ENCODE peak calls at places on chromosomes 12 and 14, in five cellular contexts. K is smooth muscle cell of the brain vasculature, X is hepatocyte, R is A549, F is posterior vena cava. A is an unnamed sample.

GRCh38 chr12:100717733-100718067 is 76.9 kb upstream of the ANO4 start:
- DNase-seq in K (no peak), X (no peak), R (no peak), F (no peak), A (no peak)

GRCh38 chr12:10001141-10001778 is 2.3 kb upstream of the CLEC1B start:
- DNase-seq in K (no peak), X (no peak), R (no peak), F (no peak), A (no peak)

GRCh38 chr12:103626498-103626897 is 39.4 kb downstream of the STAB2 start:
- DNase-seq in K (no peak), X (peak; percentile 65), R (peak; percentile 88), F (peak; percentile 76), A (peak; percentile 28)

GRCh38 chr12:5733136-5733755 is 211.8 kb downstream of the ANO2 start:
- DNase-seq in K (no peak), X (no peak), R (no peak), F (no peak), A (peak; percentile 55)

GRCh38 chr12:30813741-30814687 is 59.3 kb upstream of the CAPRIN2 start:
- DNase-seq in K (no peak), X (no peak), R (no peak), F (no peak), A (no peak)

GRCh38 chr14:59330455-59330854 is 134.7 kb downstream of the GPR135 start:
- DNase-seq in K (peak; percentile 54), X (no peak), R (no peak), F (no peak), A (no peak)

GRCh38 chr14:103819503-103820307 is 27.7 kb downstream of the PPP1R13B start:
- DNase-seq in K (no peak), X (peak; percentile 57), R (no peak), F (no peak), A (peak; percentile 30)

GRCh38 chr12:114069507-114069906 is 103.4 kb upstream of the RBM19 start:
- DNase-seq in K (no peak), X (no peak), R (no peak), F (no peak), A (no peak)

GRCh38 chr12:56086608-56087007 is 6.6 kb downstream of the ERBB3 start:
- DNase-seq in K (no peak), X (no peak), R (no peak), F (peak; percentile 59), A (no peak)

GRCh38 chr14:104514156-104514848 is 65.3 kb upstream of the C14orf180 start:
- DNase-seq in K (no peak), X (no peak), R (no peak), F (no peak), A (no peak)

GRCh38 chr14:104434214-104435076 is 145.1 kb upstream of the C14orf180 start:
- DNase-seq in K (no peak), X (no peak), R (no peak), F (peak; percentile 73), A (no peak)

GRCh38 chr12:101323255-101323654 is 43.4 kb downstream of the UTP20 start:
- DNase-seq in K (no peak), X (no peak), R (no peak), F (no peak), A (no peak)

GRCh38 chr12:78118486-78118885 is 287.8 kb downstream of the NAV3 start:
- DNase-seq in K (no peak), X (no peak), R (no peak), F (no peak), A (no peak)

GRCh38 chr14:99117671-99118045 is 154.3 kb downstream of the BCL11B start:
- DNase-seq in K (no peak), X (no peak), R (no peak), F (no peak), A (no peak)

GRCh38 chr12:47867496-47867941 is 37.3 kb downstream of the VDR start:
- DNase-seq in K (peak; percentile 55), X (peak; percentile 40), R (peak; percentile 37), F (peak; percentile 86), A (no peak)

GRCh38 chr12:6070472-6071257 is 53.8 kb downstream of the VWF start:
- DNase-seq in K (no peak), X (peak; percentile 67), R (no peak), F (no peak), A (no peak)

GRCh38 chr12:128091101-128091795 is 175.7 kb upstream of the TMEM132C start:
- DNase-seq in K (no peak), X (no peak), R (no peak), F (no peak), A (no peak)

GRCh38 chr12:131142891-131143637 is 189.4 kb downstream of the ADGRD1 start:
- DNase-seq in K (no peak), X (no peak), R (peak; percentile 65), F (no peak), A (no peak)

GRCh38 chr12:81800298-81801148 is 41.4 kb upstream of the PPFIA2 start:
- DNase-seq in K (no peak), X (no peak), R (no peak), F (no peak), A (no peak)

GRCh38 chr12:93125126-93125525 is 196.0 kb upstream of the EEA1 start:
- DNase-seq in K (no peak), X (no peak), R (no peak), F (no peak), A (no peak)

GRCh38 chr14:24057867-24058259 is 6.1 kb downstream of the CARMIL3 start:
- DNase-seq in K (no peak), X (no peak), R (no peak), F (peak; percentile 78), A (no peak)

GRCh38 chr12:107844312-107844921 is 69.9 kb downstream of the ASCL4 start:
- DNase-seq in K (no peak), X (peak; percentile 29), R (no peak), F (no peak), A (peak; percentile 30)

GRCh38 chr12:8697120-8697475 is 693 bp upstream of the RIMKLB start:
- DNase-seq in K (no peak), X (peak; percentile 65), R (no peak), F (no peak), A (peak; percentile 60)

GRCh38 chr12:45468751-45469615 is 253.1 kb downstream of the ANO6 start:
- DNase-seq in K (no peak), X (no peak), R (no peak), F (no peak), A (no peak)

GRCh38 chr12:123696209-123696608 is 15.9 kb upstream of the ATP6V0A2 start:
- DNase-seq in K (no peak), X (no peak), R (no peak), F (no peak), A (no peak)

GRCh38 chr14:68569970-68570409 is 222.9 kb downstream of the ZFP36L1 start:
- DNase-seq in K (no peak), X (no peak), R (no peak), F (no peak), A (no peak)

GRCh38 chr12:62191747-62192485 is 68.3 kb upstream of the USP15 start:
- DNase-seq in K (no peak), X (peak; percentile 34), R (peak; percentile 16), F (peak; percentile 82), A (no peak)

GRCh38 chr12:93567174-93567573 is 5.3 kb upstream of the SOCS2 start:
- DNase-seq in K (no peak), X (no peak), R (no peak), F (no peak), A (no peak)

GRCh38 chr12:27671865-27672264 is 24.4 kb upstream of the REP15 start:
- DNase-seq in K (no peak), X (no peak), R (no peak), F (no peak), A (no peak)

GRCh38 chr14:80996049-80996901 is 40.9 kb downstream of the TSHR start:
- DNase-seq in K (peak; percentile 29), X (peak; percentile 84), R (peak; percentile 78), F (no peak), A (peak; percentile 70)

GRCh38 chr14:59356783-59357182 is 108.4 kb downstream of the GPR135 start:
- DNase-seq in K (no peak), X (no peak), R (no peak), F (no peak), A (no peak)

GRCh38 chr14:68503186-68503825 is 289.6 kb downstream of the ZFP36L1 start:
- DNase-seq in K (no peak), X (no peak), R (no peak), F (no peak), A (no peak)